ENCODE peak calls at places on chromosomes 12 and 14, in four cellular contexts. R is HEK293T, Q is HepG2, N is K562. I is an unnamed sample.

GRCh38 chr12:12564911-12565310 is 2.2 kb upstream of the DUSP16 start:
- DNase-seq in Q (no peak), N (no peak), R (no peak), I (no peak)

GRCh38 chr14:100237735-100238418 is 1.1 kb upstream of the YY1 start:
- DNase-seq in N (peak; percentile 65), Q (peak; percentile 34), R (peak; percentile 61), I (peak; percentile 60)

GRCh38 chr12:14928946-14929345 is 9.4 kb downstream of the ERP27 start:
- DNase-seq in R (no peak), N (no peak), Q (no peak), I (no peak)

GRCh38 chr14:28609228-28609828 is 157.3 kb upstream of the FOXG1 start:
- DNase-seq in N (peak; percentile 51), Q (peak; percentile 58), R (peak; percentile 43), I (peak; percentile 70)

GRCh38 chr12:14362347-14362746 is 3.1 kb upstream of the ATF7IP start:
- DNase-seq in R (no peak), Q (no peak), N (no peak), I (no peak)

GRCh38 chr12:104348283-104348993 is 44.9 kb downstream of the EID3 start:
- DNase-seq in R (no peak), N (no peak), Q (no peak), I (no peak)

GRCh38 chr12:79302171-79302841 is 388.5 kb downstream of the PAWR start:
- DNase-seq in N (no peak), R (no peak), Q (no peak), I (no peak)

GRCh38 chr14:72961579-72962335 is 35.5 kb downstream of the DCAF4 start:
- DNase-seq in R (no peak), N (no peak), Q (no peak), I (no peak)

GRCh38 chr14:26204954-26205479 is 392.8 kb downstream of the NOVA1 start:
- DNase-seq in R (no peak), Q (no peak), N (no peak), I (peak; percentile 74)

GRCh38 chr12:131611416-131612091 is 99.3 kb upstream of the SFSWAP start:
- DNase-seq in N (no peak), R (no peak), Q (no peak), I (no peak)

GRCh38 chr12:21502164-21502496 is 541 bp downstream of the GOLT1B start:
- DNase-seq in N (peak; percentile 34), R (no peak), Q (peak; percentile 11), I (no peak)

GRCh38 chr12:32151081-32151480 is 44.4 kb downstream of the BICD1 start:
- DNase-seq in N (no peak), R (no peak), Q (no peak), I (no peak)

GRCh38 chr12:102406033-102406584 is 74.3 kb downstream of the IGF1 start:
- DNase-seq in N (peak; percentile 71), R (no peak), Q (no peak), I (no peak)

GRCh38 chr14:26255213-26255612 is 342.6 kb downstream of the NOVA1 start:
- DNase-seq in Q (no peak), N (no peak), R (peak; percentile 13), I (no peak)

GRCh38 chr12:110957652-110958051 is 37.3 kb upstream of the MYL2 start:
- DNase-seq in R (no peak), Q (no peak), N (peak; percentile 6), I (no peak)

GRCh38 chr14:97077253-97077653 is 280.1 kb downstream of the VRK1 start:
- DNase-seq in R (no peak), N (peak; percentile 75), Q (no peak), I (no peak)

GRCh38 chr12:112570096-112570495 is 151.3 kb downstream of the PTPN11 start:
- DNase-seq in N (no peak), R (no peak), Q (no peak), I (no peak)

GRCh38 chr12:50205648-50206047 is 38.5 kb upstream of the CERS5 start:
- DNase-seq in Q (no peak), N (no peak), R (no peak), I (no peak)

GRCh38 chr12:109563291-109564284 is 9.7 kb downstream of the MMAB start:
- DNase-seq in N (no peak), R (no peak), Q (no peak), I (no peak)

GRCh38 chr12:39442895-39443703 is at the start of gene KIF21A:
- DNase-seq in R (peak; percentile 83), Q (peak; percentile 88), N (peak; percentile 95), I (peak; percentile 84)

GRCh38 chr12:56487448-56488040 is 417 bp downstream of the GLS2 start:
- DNase-seq in N (no peak), R (peak; percentile 12), Q (peak; percentile 32), I (peak; percentile 70)

GRCh38 chr14:102508410-102508773 is 1.2 kb downstream of the ANKRD9 start:
- DNase-seq in Q (peak; percentile 59), R (peak; percentile 31), N (peak; percentile 87), I (no peak)

GRCh38 chr12:79547044-79547734 is 143.6 kb downstream of the PAWR start:
- DNase-seq in R (no peak), N (no peak), Q (peak; percentile 93), I (peak; percentile 66)

GRCh38 chr12:75954076-75954475 is 77.5 kb downstream of the PHLDA1 start:
- DNase-seq in R (no peak), N (peak; percentile 67), Q (peak; percentile 82), I (no peak)

GRCh38 chr14:22888662-22889061 is 5.6 kb downstream of the REM2 start:
- DNase-seq in Q (no peak), N (no peak), R (no peak), I (no peak)

GRCh38 chr14:100019156-100019882 is 45.9 kb upstream of the EVL start:
- DNase-seq in R (peak; percentile 33), Q (peak; percentile 84), N (peak; percentile 46), I (no peak)

GRCh38 chr12:55676707-55677106 is 31.0 kb downstream of the ITGA7 start:
- DNase-seq in R (no peak), Q (no peak), N (no peak), I (no peak)

GRCh38 chr14:99733551-99734405 is 49.7 kb downstream of the CYP46A1 start:
- DNase-seq in R (no peak), N (no peak), Q (no peak), I (peak; percentile 10)

GRCh38 chr14:54650331-54651017 is 83.5 kb downstream of the SAMD4A start:
- DNase-seq in N (no peak), R (no peak), Q (peak; percentile 78), I (no peak)

GRCh38 chr12:20800160-20800559 is 10.3 kb upstream of the SLCO1B3 start:
- DNase-seq in R (no peak), N (no peak), Q (no peak), I (no peak)

GRCh38 chr12:92028039-92028709 is 117.5 kb downstream of the BTG1 start:
- DNase-seq in N (no peak), Q (no peak), R (no peak), I (no peak)

GRCh38 chr14:64387232-64387737 is 868 bp upstream of the MTHFD1 start:
- DNase-seq in N (peak; percentile 48), R (peak; percentile 23), Q (peak; percentile 10), I (no peak)
- TF ChIP-seq ELF4 in N (no peak), R (no peak), Q (no peak), I (no peak)

GRCh38 chr14:20262642-20263128 is 23.6 kb downstream of the OR11H4 start:
- DNase-seq in N (peak; percentile 40), Q (no peak), R (no peak), I (no peak)
- TF ChIP-seq ELF4 in N (no peak), Q (no peak), R (no peak), I (no peak)

GRCh38 chr12:116295327-116296263 is 18.1 kb upstream of the MED13L start:
- DNase-seq in Q (no peak), R (no peak), N (no peak), I (no peak)
- TF ChIP-seq ELF4 in Q (no peak), R (no peak), N (no peak), I (no peak)

GRCh38 chr12:18135509-18135908 is 45.5 kb upstream of the RERGL start:
- DNase-seq in R (no peak), Q (no peak), N (no peak), I (no peak)
- TF ChIP-seq ELF4 in R (no peak), Q (no peak), N (no peak), I (no peak)

DNA sequence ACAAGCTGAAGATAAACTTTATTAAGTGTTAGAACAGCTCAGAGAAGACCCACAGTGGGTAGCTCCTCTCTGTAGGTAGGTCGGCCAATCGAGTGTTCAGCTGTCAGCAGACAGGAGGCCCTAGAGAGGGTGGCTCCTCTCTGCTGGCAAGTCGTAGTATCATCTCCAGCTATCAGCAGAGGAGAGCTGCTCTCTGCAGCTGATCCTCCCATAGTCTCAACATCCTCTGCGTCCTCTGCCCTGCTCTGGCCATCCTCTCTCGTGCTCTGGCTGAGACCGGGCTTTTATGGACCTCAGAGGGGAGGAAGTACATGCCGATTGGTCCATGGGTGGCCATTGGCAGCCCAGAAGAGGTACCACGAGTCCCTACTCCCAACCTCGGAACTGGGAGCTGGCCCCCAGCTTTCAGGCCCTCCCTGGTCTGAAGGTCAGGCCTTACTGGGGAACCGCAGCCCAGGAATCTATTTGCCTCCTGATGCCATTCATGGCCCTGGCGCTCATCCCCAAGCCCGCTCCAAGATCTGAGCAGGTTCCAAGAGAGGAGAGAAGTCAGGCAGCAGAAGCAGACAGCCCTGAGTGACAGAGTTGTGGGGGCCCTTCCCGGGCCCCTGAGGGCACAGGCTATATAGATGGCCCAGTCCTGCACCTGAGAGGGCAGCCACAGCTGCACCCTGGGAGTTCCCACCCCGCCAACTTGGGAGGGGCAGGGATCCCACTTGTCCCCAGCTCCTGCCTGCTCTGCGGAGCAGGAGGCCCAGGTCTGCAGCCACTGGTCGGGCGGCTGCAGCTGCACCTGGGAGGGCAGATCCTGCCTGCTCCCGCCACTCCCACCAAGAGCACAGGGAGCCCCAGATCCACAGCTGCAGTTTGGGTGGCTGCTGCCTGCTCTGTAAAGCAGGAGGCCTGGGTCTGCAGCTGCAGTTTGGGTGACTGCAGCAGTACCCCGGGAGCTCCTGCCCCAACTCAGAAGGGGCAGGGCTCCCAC is 3.5 kb upstream of the PWP1 start:
- DNase-seq in R (no peak), N (no peak), Q (peak; percentile 92), I (no peak)
- TF ChIP-seq ELF4 in R (no peak), N (no peak), Q (no peak), I (no peak)

I was measured in WTC11.